ENCODE peak calls at places on chromosomes 13 and 19, in seven cellular contexts. T is stimulated activated CD4-positive, alpha-beta T cell treated with anti-CD3 and anti-CD28 coated beads, Interleukin-4, amount 100 ng/mL, for 48 hours; M is activated T-cell treated with anti-CD3 and anti-CD28 coated beads, Interleukin-2, amount 50 U/mL, for 1 hour; G is amniotic epithelial cell; B is endothelial cell of umbilical vein; E is neural crest cell; X is activated B cell treated with CpG ODN at 0.5 μM for 24 hours. N is an unnamed sample.

GRCh38 chr19:16915135-16915534 is 26.3 kb downstream of the F2RL3 start:
- DNase-seq in M (no peak), X (no peak), T (no peak), G (no peak), B (no peak), E (no peak), N (no peak)

GRCh38 chr13:114146629-114147028 is 14.2 kb upstream of the RASA3 start:
- DNase-seq in B (no peak), T (no peak), G (no peak), M (no peak), X (no peak), E (no peak), N (no peak)

GRCh38 chr19:3852614-3853254 is 16.1 kb downstream of the ZFR2 start:
- DNase-seq in G (peak), B (peak), M (peak), T (no peak), E (no peak), X (no peak), N (no peak)

GRCh38 chr13:48334534-48335127 is 31.1 kb downstream of the RB1 start:
- DNase-seq in E (no peak), M (no peak), T (no peak), X (no peak), G (peak), B (peak), N (no peak)

GRCh38 chr13:110713981-110714797 is 689 bp downstream of the ING1 start:
- DNase-seq in G (peak), E (peak), B (peak), T (peak), M (peak), X (peak), N (peak)

GRCh38 chr13:46575843-46576242 is 22.9 kb downstream of the LRCH1 start:
- DNase-seq in M (no peak), E (no peak), T (no peak), B (no peak), G (peak), X (no peak), N (no peak)

GRCh38 chr13:43132228-43132627 is 108.8 kb downstream of the DNAJC15 start:
- DNase-seq in M (no peak), E (no peak), G (peak), B (peak), T (no peak), X (no peak), N (no peak)

GRCh38 chr19:53927745-53928144 is 18.7 kb downstream of the CACNG7 start:
- DNase-seq in X (no peak), E (peak), T (peak), M (peak), B (peak), G (peak), N (peak)

GRCh38 chr19:47032171-47032811 is 12.7 kb downstream of the NPAS1 start:
- DNase-seq in G (no peak), X (peak), M (peak), T (peak), E (no peak), B (peak), N (peak)

GRCh38 chr13:113582841-113583631 is 1.5 kb upstream of the TFDP1 start:
- DNase-seq in M (no peak), T (no peak), G (no peak), E (no peak), X (peak), B (no peak), N (no peak)

GRCh38 chr13:113928701-113929627 is 44.9 kb downstream of the C13orf46 start:
- DNase-seq in B (no peak), T (no peak), E (no peak), M (peak), X (no peak), G (peak), N (no peak)

GRCh38 chr19:8304841-8305621 is 3.1 kb downstream of the CD320 start:
- DNase-seq in B (no peak), G (no peak), E (peak), T (peak), X (peak), M (peak), N (peak)

GRCh38 chr19:18059297-18059696 is 27.4 kb downstream of the IL12RB1 start:
- DNase-seq in G (no peak), E (no peak), X (no peak), B (no peak), T (no peak), M (no peak), N (no peak)

GRCh38 chr19:925912-926594 is at the start of gene ARID3A:
- DNase-seq in B (no peak), T (no peak), G (no peak), M (no peak), X (no peak), E (peak), N (no peak)

GRCh38 chr19:55980415-55980814 is 6.2 kb upstream of the NLRP5 start:
- DNase-seq in G (no peak), X (no peak), B (no peak), E (no peak), M (no peak), T (no peak), N (no peak)

GRCh38 chr13:108929532-108929931 is 300.1 kb downstream of the MYO16 start:
- DNase-seq in T (no peak), X (no peak), E (no peak), B (no peak), M (no peak), G (peak), N (no peak)

GRCh38 chr19:6260912-6261636 is 18.7 kb downstream of the MLLT1 start:
- DNase-seq in X (no peak), M (peak), B (peak), T (no peak), E (peak), G (peak), N (no peak)

GRCh38 chr13:99421758-99422555 is 79.3 kb upstream of the TM9SF2 start:
- DNase-seq in B (no peak), M (peak), G (no peak), E (no peak), X (no peak), T (no peak), N (no peak)